ENCODE peak calls at places on chromosomes 5 and 9, in five cellular contexts. A, T, W, H and E are unnamed samples.

GRCh38 chr5:6633469-6634326 is 458 bp downstream of the SRD5A1 start:
- DNase-seq in A (peak; percentile 28), T (no peak), W (no peak), H (peak; percentile 48), E (peak; percentile 20)

GRCh38 chr9:78132688-78133033 is 101.0 kb upstream of the GNAQ start:
- DNase-seq in A (no peak), T (no peak), W (no peak), H (peak; percentile 27), E (no peak)

GRCh38 chr5:157820593-157821252 is 38.2 kb downstream of the CLINT1 start:
- DNase-seq in A (no peak), T (peak; percentile 37), W (no peak), H (peak; percentile 55), E (no peak)

GRCh38 chr9:128372188-128372641 is 1.0 kb downstream of the URM1 start:
- DNase-seq in A (no peak), T (no peak), W (no peak), H (no peak), E (no peak)

GRCh38 chr5:135632806-135633205 is 54.0 kb upstream of the CXCL14 start:
- DNase-seq in A (no peak), T (no peak), W (no peak), H (no peak), E (no peak)

GRCh38 chr9:134678206-134678605 is 36.6 kb downstream of the COL5A1 start:
- DNase-seq in A (peak; percentile 79), T (no peak), W (no peak), H (no peak), E (no peak)

GRCh38 chr9:128022886-128023285 is 42.1 kb upstream of the EEIG1 start:
- DNase-seq in A (no peak), T (no peak), W (no peak), H (peak; percentile 50), E (peak; percentile 2)

GRCh38 chr5:106189121-106189809 is 1481.5 kb downstream of the EFNA5 start:
- DNase-seq in A (peak; percentile 27), T (no peak), W (no peak), H (no peak), E (no peak)

GRCh38 chr5:68015933-68016332 is 199.6 kb upstream of the PIK3R1 start:
- DNase-seq in A (no peak), T (no peak), W (no peak), H (no peak), E (no peak)

GRCh38 chr5:178378527-178379484 is 146.2 kb upstream of the PHYKPL start:
- DNase-seq in A (no peak), T (no peak), W (no peak), H (no peak), E (no peak)

GRCh38 chr5:41095324-41096101 is 24.4 kb upstream of the MROH2B start:
- DNase-seq in A (no peak), T (no peak), W (no peak), H (no peak), E (no peak)

GRCh38 chr5:159156839-159157238 is 52.5 kb downstream of the RNF145 start:
- DNase-seq in A (peak; percentile 43), T (peak; percentile 65), W (no peak), H (peak; percentile 59), E (peak; percentile 81)

GRCh38 chr5:42642006-42642405 is 114.6 kb upstream of the CCDC152 start:
- DNase-seq in A (no peak), T (no peak), W (no peak), H (no peak), E (no peak)

GRCh38 chr5:4275232-4275631 is 679.6 kb downstream of the IRX1 start:
- DNase-seq in A (no peak), T (no peak), W (no peak), H (no peak), E (no peak)